ENCODE peak calls at places on chromosomes 7 and 10, in five cellular contexts. S is GM23248, G is endothelial cell of umbilical vein, R is left ventricle myocardium inferior, X is lung. N is an unnamed sample.
A peak's percentile ranks its signal among the peaks of the same experiment; 100 is the strongest.

GRCh38 chr7:27145884-27146401 is 1.6 kb downstream of the HOXA6 start:
- DNase-seq in S (no peak), X (no peak), R (no peak), G (no peak), N (no peak)

GRCh38 chr10:79292026-79292425 is 55.2 kb upstream of the PPIF start:
- DNase-seq in R (no peak), S (no peak), G (no peak), X (no peak), N (no peak)

GRCh38 chr7:134908289-134908688 is 78.0 kb upstream of the AGBL3 start:
- DNase-seq in G (no peak), R (no peak), X (no peak), S (peak; percentile 86), N (no peak)

GRCh38 chr10:77881222-77881621 is 45.3 kb downstream of the DLG5 start:
- DNase-seq in X (no peak), G (no peak), R (no peak), S (no peak), N (peak; percentile 71)

GRCh38 chr7:95172420-95172819 is 151.9 kb downstream of the PON1 start:
- DNase-seq in G (no peak), X (no peak), R (no peak), S (no peak), N (no peak)

GRCh38 chr7:151366872-151367207 is 25.2 kb downstream of the NUB1 start:
- DNase-seq in R (no peak), G (no peak), S (peak; percentile 88), X (no peak), N (no peak)

GRCh38 chr7:149524399-149524798 is 26.8 kb upstream of the ZNF746 start:
- DNase-seq in R (no peak), S (no peak), X (no peak), G (no peak), N (no peak)

GRCh38 chr7:121480058-121480457 is 84.0 kb upstream of the FAM3C start:
- DNase-seq in R (no peak), X (no peak), G (no peak), S (no peak), N (no peak)

GRCh38 chr10:25745976-25746375 is 188.1 kb upstream of the MYO3A start:
- DNase-seq in S (no peak), R (no peak), X (no peak), G (no peak), N (no peak)

GRCh38 chr7:115973381-115973780 is 57.2 kb downstream of the TFEC start:
- DNase-seq in R (no peak), X (no peak), S (no peak), G (no peak), N (no peak)

GRCh38 chr10:133258066-133258817 is 18.4 kb downstream of the ADAM8 start:
- DNase-seq in X (peak; percentile 69), G (no peak), R (no peak), S (no peak), N (no peak)

GRCh38 chr10:107585630-107586029 is 421.1 kb upstream of the SORCS1 start:
- DNase-seq in S (no peak), X (no peak), R (no peak), G (no peak), N (no peak)

GRCh38 chr10:49667991-49668390 is 11.5 kb upstream of the C10orf53 start:
- DNase-seq in R (no peak), S (no peak), X (no peak), G (no peak), N (no peak)

GRCh38 chr10:95814011-95814727 is 58.2 kb downstream of the ENTPD1 start:
- DNase-seq in R (no peak), X (no peak), G (peak; percentile 76), S (peak; percentile 80), N (no peak)

GRCh38 chr10:77179015-77179695 is 458.5 kb downstream of the KCNMA1 start:
- DNase-seq in X (peak; percentile 34), G (peak; percentile 47), R (no peak), S (peak; percentile 94), N (peak; percentile 74)

GRCh38 chr7:156220078-156220605 is 407.9 kb upstream of the SHH start:
- DNase-seq in R (no peak), X (no peak), S (no peak), G (no peak), N (no peak)
- H3K36me3 ChIP-seq in R (no peaks in the 10 kb centered on the region), X (no peaks in the 10 kb centered on the region), S (no peaks in the 10 kb centered on the region), G (no peaks in the 10 kb centered on the region), N (no peaks in the 10 kb centered on the region)

GRCh38 chr7:139582130-139582650 is 58.7 kb downstream of the CLEC2L start:
- DNase-seq in R (no peak), X (no peak), G (no peak), S (no peak), N (no peak)

GRCh38 chr7:139586286-139586685 is 62.8 kb downstream of the CLEC2L start:
- DNase-seq in S (no peak), X (no peak), R (no peak), G (no peak), N (no peak)

GRCh38 chr7:139583826-139584553 is 60.5 kb downstream of the CLEC2L start:
- DNase-seq in S (no peak), X (no peak), R (no peak), G (no peak), N (no peak)

GRCh38 chr7:139580435-139580834 is 57.0 kb downstream of the CLEC2L start:
- DNase-seq in S (no peak), G (no peak), R (no peak), X (no peak), N (no peak)

GRCh38 chr7:139582671-139583155 is 59.2 kb downstream of the CLEC2L start:
- DNase-seq in G (no peak), R (no peak), S (no peak), X (no peak), N (no peak)
- H3K36me3 ChIP-seq in G (peaks cover 2% of the 10 kb centered on the region), R (peaks cover 97% of the 10 kb centered on the region), S (peaks cover 14% of the 10 kb centered on the region), X (peaks cover 55% of the 10 kb centered on the region), N (peaks cover 3% of the 10 kb centered on the region)

GRCh38 chr10:86258488-86258887 is 108.1 kb downstream of the GRID1 start:
- DNase-seq in S (peak; percentile 29), R (no peak), X (no peak), G (no peak), N (no peak)

GRCh38 chr10:86255405-86256251 is 111.0 kb downstream of the GRID1 start:
- DNase-seq in R (no peak), X (no peak), G (no peak), S (no peak), N (no peak)

GRCh38 chr10:86256690-86257315 is 109.8 kb downstream of the GRID1 start:
- DNase-seq in X (no peak), R (no peak), G (no peak), S (no peak), N (no peak)

GRCh38 chr10:86258940-86259339 is 107.7 kb downstream of the GRID1 start:
- DNase-seq in R (no peak), G (no peak), X (no peak), S (no peak), N (no peak)

GRCh38 chr10:86257683-86258082 is 108.9 kb downstream of the GRID1 start:
- DNase-seq in S (no peak), X (no peak), G (no peak), R (no peak), N (no peak)
- H3K36me3 ChIP-seq in S (no peaks in the 10 kb centered on the region), X (no peaks in the 10 kb centered on the region), G (no peaks in the 10 kb centered on the region), R (no peaks in the 10 kb centered on the region), N (no peaks in the 10 kb centered on the region)

GRCh38 chr10:119111968-119112515 is 8.1 kb downstream of the DENND10 start:
- DNase-seq in R (no peak), X (no peak), S (peak; percentile 87), G (no peak), N (no peak)
- H3K36me3 ChIP-seq in R (peaks cover 74% of the 10 kb centered on the region), X (peaks cover 15% of the 10 kb centered on the region), S (peaks cover 30% of the 10 kb centered on the region), G (peaks cover 2% of the 10 kb centered on the region), N (peaks cover 37% of the 10 kb centered on the region)

GRCh38 chr10:1102836-1103235 is 46.7 kb downstream of the WDR37 start:
- DNase-seq in X (no peak), G (no peak), S (peak; percentile 8), R (no peak), N (no peak)
- H3K36me3 ChIP-seq in X (peaks cover 56% of the 10 kb centered on the region), G (peaks cover 7% of the 10 kb centered on the region), S (peaks cover 31% of the 10 kb centered on the region), R (peaks cover 73% of the 10 kb centered on the region), N (peaks cover 55% of the 10 kb centered on the region)

GRCh38 chr10:94349327-94349726 is 13.4 kb downstream of the NOC3L start:
- DNase-seq in R (no peak), S (peak; percentile 40), X (no peak), G (no peak), N (no peak)

GRCh38 chr10:94343159-94343558 is 19.6 kb downstream of the NOC3L start:
- DNase-seq in G (no peak), R (no peak), X (no peak), S (peak; percentile 28), N (no peak)

GRCh38 chr10:94344522-94345122 is 18.1 kb downstream of the NOC3L start:
- DNase-seq in X (no peak), S (no peak), R (no peak), G (no peak), N (no peak)
- H3K36me3 ChIP-seq in X (peaks cover 10% of the 10 kb centered on the region), S (peaks cover 53% of the 10 kb centered on the region), R (peaks cover 83% of the 10 kb centered on the region), G (peaks cover 20% of the 10 kb centered on the region), N (peaks cover 85% of the 10 kb centered on the region)